ENCODE peak calls at places on chromosome 20, in six cellular contexts. D is HTR-8/SVneo; K is left cardiac atrium; O is dorsolateral prefrontal cortex; X is cardiac fibroblast; H is stimulated activated naive CD4-positive, alpha-beta T cell. C is an unnamed sample.

GRCh38 chr20:14189794-14190402 is 147.5 kb downstream of the FLRT3 start:
- DNase-seq in D (no peak), K (no peak), O (no peak), X (peak; percentile 53), H (no peak), C (no peak)

GRCh38 chr20:48684501-48685041 is 143.2 kb downstream of the PREX1 start:
- DNase-seq in D (no peak), K (no peak), O (no peak), X (no peak), H (no peak), C (no peak)

GRCh38 chr20:37941332-37941731 is 38.4 kb downstream of the VSTM2L start:
- DNase-seq in D (peak; percentile 51), K (no peak), O (no peak), X (no peak), H (no peak), C (peak; percentile 29)

GRCh38 chr20:23258747-23259121 is 91.9 kb upstream of the NXT1 start:
- DNase-seq in D (no peak), K (no peak), O (no peak), X (no peak), H (no peak), C (no peak)

GRCh38 chr20:13426870-13427269 is 205.8 kb downstream of the ISM1 start:
- DNase-seq in D (no peak), K (no peak), O (no peak), X (no peak), H (no peak), C (no peak)

GRCh38 chr20:40457404-40457803 is 231.6 kb downstream of the MAFB start:
- DNase-seq in D (no peak), K (no peak), O (no peak), X (no peak), H (no peak), C (no peak)

GRCh38 chr20:63740070-63740500 is 509 bp downstream of the SLC2A4RG start:
- DNase-seq in D (peak; percentile 78), K (peak; percentile 60), O (no peak), X (peak; percentile 46), H (peak; percentile 73), C (no peak)

GRCh38 chr20:15446373-15446772 is 1109.0 kb upstream of the FLRT3 start:
- DNase-seq in D (no peak), K (peak; percentile 24), O (no peak), X (no peak), H (no peak), C (no peak)

GRCh38 chr20:59830107-59831023 is 103.1 kb downstream of the SYCP2 start:
- DNase-seq in D (no peak), K (no peak), O (no peak), X (no peak), H (no peak), C (no peak)

GRCh38 chr20:31454374-31454773 is 13.9 kb downstream of the DEFB123 start:
- DNase-seq in D (no peak), K (no peak), O (no peak), X (no peak), H (no peak), C (no peak)

GRCh38 chr20:41030536-41031242 is 2.1 kb downstream of the TOP1 start:
- DNase-seq in D (no peak), K (no peak), O (no peak), X (peak; percentile 59), H (no peak), C (no peak)

GRCh38 chr20:1536893-1537730 is 20.4 kb downstream of the SIRPD start:
- DNase-seq in D (no peak), K (no peak), O (no peak), X (no peak), H (no peak), C (no peak)

GRCh38 chr20:48690888-48691287 is 136.9 kb downstream of the PREX1 start:
- DNase-seq in D (no peak), K (no peak), O (peak; percentile 60), X (peak; percentile 72), H (no peak), C (no peak)

GRCh38 chr20:58088625-58089024 is 139.8 kb downstream of the ANKRD60 start:
- DNase-seq in D (no peak), K (no peak), O (no peak), X (no peak), H (no peak), C (no peak)

GRCh38 chr20:57248132-57248797 is 18.2 kb downstream of the BMP7 start:
- DNase-seq in D (no peak), K (no peak), O (no peak), X (no peak), H (no peak), C (no peak)

GRCh38 chr20:45445805-45446562 is 23.6 kb upstream of the WFDC2 start:
- DNase-seq in D (peak; percentile 66), K (no peak), O (no peak), X (peak; percentile 14), H (no peak), C (no peak)

GRCh38 chr20:34495928-34496327 is 20.3 kb upstream of the DYNLRB1 start:
- DNase-seq in D (no peak), K (no peak), O (no peak), X (no peak), H (no peak), C (no peak)

GRCh38 chr20:3788685-3789155 is 2.2 kb upstream of the CENPB start:
- DNase-seq in D (no peak), K (peak; percentile 15), O (no peak), X (no peak), H (no peak), C (no peak)

GRCh38 chr20:45934046-45934586 is 367 bp upstream of the PCIF1 start:
- DNase-seq in D (peak; percentile 74), K (peak; percentile 81), O (peak; percentile 71), X (peak; percentile 67), H (peak; percentile 72), C (no peak)

GRCh38 chr20:37821691-37822655 is 81.0 kb upstream of the VSTM2L start:
- DNase-seq in D (peak; percentile 81), K (no peak), O (no peak), X (peak; percentile 71), H (no peak), C (no peak)